ENCODE peak calls at places on chromosomes 12 and 14, in five cellular contexts. H is substantia nigra, U is NCI-H2171 treated with DMSO at 0.1 percent for 48 hours, G is NB4, B is coronary artery. N is an unnamed sample.

GRCh38 chr12:106133136-106134087 is 5.3 kb downstream of the NUAK1 start:
- DNase-seq in H (no peak), U (no peak), G (no peak), B (no peak), N (no peak)

GRCh38 chr14:21846227-21846885 is 172.7 kb upstream of the OR4E1 start:
- DNase-seq in H (no peak), U (peak; percentile 69), G (peak; percentile 28), B (no peak), N (peak; percentile 88)

GRCh38 chr12:47938093-47938492 is 25.3 kb upstream of the TMEM106C start:
- DNase-seq in H (no peak), U (no peak), G (peak; percentile 46), B (no peak), N (no peak)

GRCh38 chr12:3398196-3398789 is 92.7 kb upstream of the PRMT8 start:
- DNase-seq in H (no peak), U (no peak), G (no peak), B (no peak), N (no peak)

GRCh38 chr12:5514545-5514944 is 82.6 kb downstream of the NTF3 start:
- DNase-seq in H (no peak), U (no peak), G (no peak), B (peak; percentile 33), N (no peak)

GRCh38 chr12:118537481-118537917 is 161.1 kb downstream of the SUDS3 start:
- DNase-seq in H (no peak), U (no peak), G (no peak), B (peak; percentile 80), N (no peak)

GRCh38 chr14:64253672-64254071 is 40.5 kb downstream of the ESR2 start:
- DNase-seq in H (no peak), U (no peak), G (no peak), B (no peak), N (no peak)

GRCh38 chr12:120742207-120742536 is 16.5 kb downstream of the ACADS start:
- DNase-seq in H (no peak), U (peak; percentile 30), G (no peak), B (no peak), N (no peak)

GRCh38 chr12:67764946-67765619 is 116.5 kb downstream of the DYRK2 start:
- DNase-seq in H (no peak), U (no peak), G (no peak), B (no peak), N (no peak)

GRCh38 chr12:80017261-80017870 is 82.0 kb upstream of the OTOGL start:
- DNase-seq in H (no peak), U (no peak), G (no peak), B (no peak), N (no peak)

GRCh38 chr14:59020382-59020781 is 168.1 kb upstream of the DAAM1 start:
- DNase-seq in H (no peak), U (peak; percentile 34), G (peak; percentile 21), B (no peak), N (peak; percentile 71)